ENCODE peak calls at places on chromosomes 1 and 21, in nine cellular contexts. E is transverse colon; X is amniotic epithelial cell; C is NCI-H526 treated with DMSO at 0.1 percent for 48 hours; W is stimulated activated CD8-positive, alpha-beta memory T cell treated with anti-CD3 and anti-CD28 coated beads, Interleukin-4, amount 100 ng/mL, for 24 hours; S is CD8-positive, alpha-beta memory T cell; J is kidney glomerular epithelial cell; U is Right ventricle myocardium inferior; Z is AG09319. R is an unnamed sample.

GRCh38 chr1:208036177-208036808 is 125.4 kb upstream of the CD34 start:
- DNase-seq in E (no peak), X (peak), C (no peak), W (no peak), S (no peak), J (no peak), U (no peak), Z (no peak), R (no peak)

GRCh38 chr1:162873671-162874666 is 13.0 kb upstream of the CCDC190 start:
- DNase-seq in E (no peak), X (peak), C (peak), W (no peak), S (no peak), J (peak), U (no peak), Z (peak), R (no peak)

GRCh38 chr1:65764052-65764451 is 28.6 kb upstream of the PDE4B start:
- DNase-seq in E (no peak), X (peak), C (no peak), W (no peak), S (no peak), J (no peak), U (no peak), Z (no peak), R (no peak)

GRCh38 chr1:86866665-86867064 is 47.3 kb downstream of the SELENOF start:
- DNase-seq in E (no peak), X (peak), C (no peak), W (no peak), S (no peak), J (no peak), U (no peak), Z (peak), R (no peak)

GRCh38 chr1:241706967-241707366 is 54.9 kb downstream of the WDR64 start:
- DNase-seq in E (no peak), X (no peak), C (no peak), W (no peak), S (peak), J (no peak), U (no peak), Z (no peak), R (no peak)

GRCh38 chr1:28392027-28392652 is 22.6 kb downstream of the PHACTR4 start:
- DNase-seq in E (no peak), X (peak), C (no peak), W (no peak), S (no peak), J (peak), U (no peak), Z (peak), R (no peak)

GRCh38 chr1:64909021-64909420 is 57.3 kb downstream of the JAK1 start:
- DNase-seq in E (no peak), X (no peak), C (no peak), W (no peak), S (no peak), J (no peak), U (no peak), Z (no peak), R (no peak)

GRCh38 chr1:52152976-52153375 is 11.1 kb downstream of the ZFYVE9 start:
- DNase-seq in E (no peak), X (peak), C (no peak), W (no peak), S (no peak), J (no peak), U (no peak), Z (no peak), R (no peak)

GRCh38 chr21:32916522-32917099 is 109.1 kb upstream of the OLIG2 start:
- DNase-seq in E (no peak), X (no peak), C (no peak), W (no peak), S (no peak), J (no peak), U (no peak), Z (no peak), R (no peak)

GRCh38 chr1:200894712-200895447 is at the start of gene INAVA:
- DNase-seq in E (peak), X (no peak), C (no peak), W (no peak), S (no peak), J (no peak), U (no peak), Z (no peak), R (no peak)

GRCh38 chr1:178864326-178864725 is 6.6 kb downstream of the ANGPTL1 start:
- DNase-seq in E (no peak), X (peak), C (no peak), W (no peak), S (no peak), J (no peak), U (no peak), Z (no peak), R (no peak)

GRCh38 chr1:151062738-151063371 is 2.7 kb downstream of the MLLT11 start:
- DNase-seq in E (no peak), X (peak), C (no peak), W (no peak), S (no peak), J (peak), U (no peak), Z (peak), R (no peak)

GRCh38 chr1:228398741-228399461 is 7.7 kb downstream of the TRIM11 start:
- DNase-seq in E (no peak), X (no peak), C (no peak), W (no peak), S (no peak), J (no peak), U (no peak), Z (no peak), R (no peak)

GRCh38 chr1:38670544-38671122 is 188.9 kb downstream of the RRAGC start:
- DNase-seq in E (no peak), X (no peak), C (no peak), W (no peak), S (no peak), J (no peak), U (no peak), Z (no peak), R (no peak)

GRCh38 chr1:16163882-16164820 is 8.3 kb upstream of the EPHA2 start:
- DNase-seq in E (no peak), X (peak), C (peak), W (no peak), S (no peak), J (peak), U (no peak), Z (peak), R (peak)

GRCh38 chr1:2235300-2235998 is 7.3 kb downstream of the SKI start:
- DNase-seq in E (no peak), X (no peak), C (no peak), W (no peak), S (no peak), J (no peak), U (peak), Z (no peak), R (no peak)

GRCh38 chr21:38773108-38774061 is 32.3 kb upstream of the ETS2 start:
- DNase-seq in E (no peak), X (peak), C (no peak), W (no peak), S (no peak), J (peak), U (no peak), Z (peak), R (no peak)

GRCh38 chr1:42533101-42533863 is 70.2 kb downstream of the CCDC30 start:
- DNase-seq in E (no peak), X (no peak), C (no peak), W (no peak), S (no peak), J (no peak), U (no peak), Z (no peak), R (no peak)

GRCh38 chr1:101250219-101250618 is 13.4 kb downstream of the S1PR1 start:
- DNase-seq in E (no peak), X (no peak), C (no peak), W (no peak), S (no peak), J (no peak), U (no peak), Z (no peak), R (no peak)

GRCh38 chr1:43331688-43332087 is 5.9 kb upstream of the MPL start:
- DNase-seq in E (no peak), X (no peak), C (no peak), W (no peak), S (no peak), J (no peak), U (no peak), Z (no peak), R (no peak)

GRCh38 chr1:116506132-116507004 is 64.5 kb downstream of the CD58 start:
- DNase-seq in E (no peak), X (peak), C (no peak), W (no peak), S (no peak), J (no peak), U (no peak), Z (no peak), R (no peak)

GRCh38 chr1:200518524-200518923 is 102.0 kb downstream of the KIF14 start:
- DNase-seq in E (no peak), X (no peak), C (no peak), W (no peak), S (no peak), J (no peak), U (no peak), Z (no peak), R (peak)

GRCh38 chr1:24900985-24901781 is 28.9 kb downstream of the RUNX3 start:
- DNase-seq in E (peak), X (no peak), C (no peak), W (no peak), S (no peak), J (no peak), U (no peak), Z (no peak), R (no peak)

GRCh38 chr1:7558921-7559869 is 211.9 kb upstream of the VAMP3 start:
- DNase-seq in E (no peak), X (no peak), C (no peak), W (no peak), S (no peak), J (no peak), U (peak), Z (no peak), R (no peak)

GRCh38 chr1:94332952-94333351 is 85.2 kb upstream of the ABCD3 start:
- DNase-seq in E (no peak), X (no peak), C (no peak), W (no peak), S (no peak), J (no peak), U (no peak), Z (no peak), R (no peak)

GRCh38 chr1:19400875-19401854 is 84.2 kb downstream of the CAPZB start:
- DNase-seq in E (no peak), X (no peak), C (no peak), W (no peak), S (no peak), J (no peak), U (no peak), Z (no peak), R (no peak)

GRCh38 chr21:45364464-45365185 is 40.3 kb upstream of the COL18A1 start:
- DNase-seq in E (no peak), X (peak), C (no peak), W (no peak), S (no peak), J (peak), U (peak), Z (no peak), R (no peak)

GRCh38 chr1:23035823-23036452 is 16.7 kb downstream of the KDM1A start:
- DNase-seq in E (no peak), X (no peak), C (no peak), W (no peak), S (no peak), J (no peak), U (no peak), Z (no peak), R (no peak)

GRCh38 chr1:171743014-171743870 is 1.4 kb upstream of the VAMP4 start:
- DNase-seq in E (peak), X (peak), C (peak), W (no peak), S (no peak), J (peak), U (no peak), Z (no peak), R (no peak)

GRCh38 chr21:41548781-41549180 is 40.8 kb upstream of the TMPRSS2 start:
- DNase-seq in E (no peak), X (no peak), C (no peak), W (no peak), S (no peak), J (peak), U (no peak), Z (no peak), R (no peak)

GRCh38 chr1:29684141-29684540 is 447.8 kb downstream of the PTPRU start:
- DNase-seq in E (no peak), X (no peak), C (no peak), W (no peak), S (no peak), J (no peak), U (no peak), Z (no peak), R (no peak)

GRCh38 chr1:228332797-228333738 is 73.6 kb downstream of the TRIM11 start:
- DNase-seq in E (no peak), X (no peak), C (no peak), W (no peak), S (no peak), J (no peak), U (no peak), Z (no peak), R (no peak)

GRCh38 chr1:27348861-27349783 is 7.3 kb downstream of the SYTL1 start:
- DNase-seq in E (peak), X (no peak), C (peak), W (no peak), S (peak), J (peak), U (peak), Z (no peak), R (peak)

GRCh38 chr1:237890822-237891221 is at the start of gene ZP4:
- DNase-seq in E (no peak), X (no peak), C (no peak), W (no peak), S (no peak), J (no peak), U (no peak), Z (no peak), R (no peak)